ENCODE peak calls at places on chromosomes 16 and 17, in seven cellular contexts. Y, T, U, I, H, A and X are unnamed samples. For H3K27me3, the result is how much of the 10 kb centered on the place peaks cover.

GRCh38 chr16:739560-740458 is 988 bp downstream of the CIAO3 start:
- DNase-seq in Y (no peak), T (no peak), U (no peak), I (no peak), H (no peak), A (peak), X (no peak)

GRCh38 chr17:15233022-15233805 is 31.9 kb downstream of the PMP22 start:
- DNase-seq in Y (no peak), T (no peak), U (peak), I (peak), H (peak), A (peak), X (no peak)

GRCh38 chr16:7513429-7513828 is 180.8 kb downstream of the RBFOX1 start:
- DNase-seq in Y (peak), T (no peak), U (no peak), I (no peak), H (peak), A (peak), X (no peak)

GRCh38 chr17:47730681-47731080 is 2.4 kb upstream of the TBX21 start:
- DNase-seq in Y (no peak), T (no peak), U (no peak), I (no peak), H (no peak), A (no peak), X (no peak)

GRCh38 chr17:7067198-7067597 is 12.9 kb downstream of the CLEC10A start:
- DNase-seq in Y (no peak), T (no peak), U (no peak), I (no peak), H (no peak), A (no peak), X (no peak)

GRCh38 chr16:27717726-27718125 is 167.8 kb downstream of the KATNIP start:
- DNase-seq in Y (no peak), T (no peak), U (no peak), I (no peak), H (no peak), A (no peak), X (no peak)

GRCh38 chr17:35086931-35087573 is 23.5 kb upstream of the RFFL start:
- DNase-seq in Y (no peak), T (no peak), U (no peak), I (no peak), H (peak), A (peak), X (no peak)

GRCh38 chr17:48002208-48002919 is 31.5 kb downstream of the CDK5RAP3 start:
- DNase-seq in Y (no peak), T (no peak), U (peak), I (peak), H (peak), A (peak), X (no peak)

GRCh38 chr17:56737741-56738161 is 96.0 kb downstream of the C17orf67 start:
- DNase-seq in Y (no peak), T (no peak), U (peak), I (no peak), H (peak), A (no peak), X (no peak)

GRCh38 chr17:57665128-57665527 is 80.0 kb downstream of the CCDC182 start:
- DNase-seq in Y (peak), T (no peak), U (no peak), I (peak), H (no peak), A (no peak), X (peak)

GRCh38 chr17:72775237-72775636 is 317.3 kb downstream of the SLC39A11 start:
- DNase-seq in Y (no peak), T (no peak), U (no peak), I (no peak), H (no peak), A (no peak), X (no peak)

GRCh38 chr17:74574489-74575142 is 7.3 kb upstream of the CD300H start:
- DNase-seq in Y (no peak), T (no peak), U (no peak), I (no peak), H (no peak), A (no peak), X (no peak)
- H3K27me3 ChIP-seq in Y (under half), T (under half), U (under half), I (under half), H (under half), A (under half), X (under half)

DNA sequence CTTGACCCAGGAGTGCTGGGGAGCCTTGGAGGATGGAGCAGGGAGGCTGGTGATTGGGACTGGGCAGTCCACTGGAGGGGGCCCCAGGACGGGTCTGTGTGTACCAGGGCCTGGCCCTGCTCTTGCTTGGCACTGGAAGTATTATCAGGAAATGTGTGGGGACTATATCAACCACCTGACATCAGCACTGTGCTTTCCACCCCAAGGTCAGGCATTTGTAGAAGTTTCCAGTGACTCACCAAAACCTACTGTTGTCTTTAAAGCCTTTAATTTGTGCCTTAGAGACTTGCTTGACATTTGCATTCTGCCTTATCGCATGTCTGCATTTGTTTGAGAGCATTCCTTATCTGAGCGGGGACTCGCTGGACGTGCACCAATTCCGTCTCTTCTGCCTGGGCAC is 323.1 kb downstream of the FOXL1 start:
- DNase-seq in Y (no peak), T (no peak), U (peak), I (no peak), H (no peak), A (no peak), X (no peak)
- H3K4me3 ChIP-seq in Y (no peak), T (no peak), U (no peak), I (no peak), H (no peak), A (no peak), X (no peak)

GRCh38 chr17:74903034-74903433 is 9.6 kb upstream of the FADS6 start:
- DNase-seq in Y (no peak), T (no peak), U (no peak), I (no peak), H (no peak), A (no peak), X (no peak)
- H3K27me3 ChIP-seq in Y (under half), T (under half), U (under half), I (under half), H (under half), A (half or more), X (under half)

GRCh38 chr17:29571486-29571882 is 3.0 kb downstream of the TP53I13 start:
- DNase-seq in Y (no peak), T (no peak), U (no peak), I (no peak), H (no peak), A (no peak), X (no peak)

GRCh38 chr17:29572691-29573557 is 4.4 kb downstream of the TP53I13 start:
- DNase-seq in Y (peak), T (peak), U (peak), I (peak), H (peak), A (no peak), X (peak)

GRCh38 chr17:29570521-29570920 is 2.0 kb downstream of the TP53I13 start:
- DNase-seq in Y (peak), T (no peak), U (no peak), I (no peak), H (no peak), A (no peak), X (peak)

GRCh38 chr17:29573558-29573870 is 5.0 kb downstream of the TP53I13 start:
- DNase-seq in Y (no peak), T (no peak), U (no peak), I (no peak), H (no peak), A (no peak), X (no peak)

DNA sequence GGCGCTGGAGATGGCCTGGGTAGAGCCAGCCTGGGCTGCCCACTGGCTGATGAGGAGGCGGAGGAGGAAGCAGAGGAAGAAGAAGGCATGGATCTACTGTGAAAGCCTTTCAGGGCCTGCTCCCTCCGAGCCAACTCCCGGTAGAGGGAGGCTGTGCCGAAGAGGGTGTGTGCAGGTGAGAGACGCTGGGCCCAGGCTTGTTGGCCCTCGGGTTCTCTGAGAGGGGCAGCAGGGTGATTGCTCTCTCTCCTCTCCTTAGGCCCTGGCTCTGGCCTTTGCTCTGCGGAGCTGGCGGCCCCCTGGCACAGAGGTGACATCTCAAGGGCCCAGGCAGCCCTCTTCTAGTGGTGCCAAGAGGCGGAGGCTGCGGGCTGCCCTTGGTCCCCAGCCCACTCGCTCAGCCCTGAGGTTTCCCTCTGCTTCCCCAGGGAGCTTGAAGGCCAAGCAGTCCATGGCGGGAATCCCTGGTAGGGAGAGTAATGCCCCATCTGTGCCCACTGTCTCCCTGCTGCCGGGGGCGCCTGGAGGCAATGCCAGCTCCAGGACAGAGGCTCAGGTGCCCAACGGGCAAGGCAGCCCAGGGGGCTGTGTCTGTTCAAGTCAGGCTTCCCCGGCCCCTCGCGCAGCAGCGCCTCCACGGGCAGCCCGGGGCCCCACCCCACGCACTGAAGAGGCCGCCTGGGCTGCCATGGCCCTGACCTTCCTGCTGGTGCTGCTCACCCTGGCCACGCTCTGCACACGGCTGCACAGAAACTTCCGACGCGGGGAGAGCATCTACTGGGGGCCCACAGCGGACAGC is 3.6 kb downstream of the TP53I13 start:
- DNase-seq in Y (peak), T (peak), U (no peak), I (no peak), H (no peak), A (no peak), X (peak)
- H3K4me3 ChIP-seq in Y (peak), T (no peak), U (no peak), I (no peak), H (no peak), A (no peak), X (peak)

GRCh38 chr16:88390760-88391496 is 8.2 kb downstream of the ZNF469 start:
- DNase-seq in Y (no peak), T (peak), U (no peak), I (no peak), H (no peak), A (no peak), X (no peak)
- H3K27me3 ChIP-seq in Y (under half), T (under half), U (under half), I (under half), H (under half), A (half or more), X (under half)

GRCh38 chr16:88420496-88420895 is 32.6 kb upstream of the ZFPM1 start:
- DNase-seq in Y (no peak), T (no peak), U (no peak), I (no peak), H (no peak), A (no peak), X (no peak)

GRCh38 chr16:88421871-88422433 is 31.1 kb upstream of the ZFPM1 start:
- DNase-seq in Y (no peak), T (no peak), U (no peak), I (no peak), H (no peak), A (no peak), X (no peak)

GRCh38 chr16:88422733-88423447 is 30.2 kb upstream of the ZFPM1 start:
- DNase-seq in Y (no peak), T (no peak), U (no peak), I (no peak), H (no peak), A (no peak), X (no peak)

GRCh38 chr16:88419790-88420189 is 33.3 kb upstream of the ZFPM1 start:
- DNase-seq in Y (no peak), T (no peak), U (no peak), I (no peak), H (no peak), A (no peak), X (no peak)

GRCh38 chr16:88421301-88421700 is 31.8 kb upstream of the ZFPM1 start:
- DNase-seq in Y (no peak), T (no peak), U (no peak), I (no peak), H (no peak), A (no peak), X (no peak)
- H3K4me3 ChIP-seq in Y (no peak), T (no peak), U (no peak), I (no peak), H (no peak), A (no peak), X (no peak)